ENCODE peak calls at places on chromosomes 1 and 21, in six cellular contexts. One of them, this sample, is unnamed.

GRCh38 chr1:229693124-229693523 is 67.1 kb downstream of the URB2 start:
- DNase-seq in trophoblast cell: no peak
- DNase-seq in neuronal stem cell: no peak
- DNase-seq in H1: no peak
- DNase-seq in IMR-90: no peak
- DNase-seq in mesenchymal stem cell: peak; percentile 24
- DNase-seq in this sample: no peak

GRCh38 chr1:182674346-182675246 is 9.8 kb downstream of the RGS8 start:
- DNase-seq in H1: no peak
- DNase-seq in mesenchymal stem cell: peak; percentile 9
- DNase-seq in IMR-90: no peak
- DNase-seq in trophoblast cell: peak; percentile 9
- DNase-seq in neuronal stem cell: no peak
- DNase-seq in this sample: no peak

GRCh38 chr1:208174736-208175507 is 69.3 kb downstream of the PLXNA2 start:
- DNase-seq in mesenchymal stem cell: peak; percentile 50
- DNase-seq in neuronal stem cell: no peak
- DNase-seq in trophoblast cell: peak; percentile 63
- DNase-seq in H1: no peak
- DNase-seq in IMR-90: peak; percentile 68
- DNase-seq in this sample: no peak

GRCh38 chr1:151416231-151416630 is 16.9 kb downstream of the PSMB4 start:
- DNase-seq in IMR-90: peak; percentile 87
- DNase-seq in neuronal stem cell: no peak
- DNase-seq in H1: no peak
- DNase-seq in mesenchymal stem cell: peak; percentile 70
- DNase-seq in trophoblast cell: peak; percentile 85
- DNase-seq in this sample: no peak

GRCh38 chr21:15018382-15018781 is 46.4 kb downstream of the NRIP1 start:
- DNase-seq in neuronal stem cell: no peak
- DNase-seq in mesenchymal stem cell: no peak
- DNase-seq in H1: no peak
- DNase-seq in IMR-90: no peak
- DNase-seq in trophoblast cell: no peak
- DNase-seq in this sample: no peak

GRCh38 chr1:236686815-236687160 is 489 bp downstream of the ACTN2 start:
- DNase-seq in trophoblast cell: no peak
- DNase-seq in IMR-90: no peak
- DNase-seq in H1: no peak
- DNase-seq in mesenchymal stem cell: no peak
- DNase-seq in neuronal stem cell: no peak
- DNase-seq in this sample: peak; percentile 33

GRCh38 chr1:169109561-169110134 is 3.2 kb downstream of the ATP1B1 start:
- DNase-seq in IMR-90: peak; percentile 92
- DNase-seq in neuronal stem cell: no peak
- DNase-seq in mesenchymal stem cell: peak; percentile 99
- DNase-seq in trophoblast cell: peak; percentile 62
- DNase-seq in H1: no peak
- DNase-seq in this sample: no peak

GRCh38 chr21:33278736-33279135 is 12.6 kb downstream of the IL10RB start:
- DNase-seq in neuronal stem cell: no peak
- DNase-seq in mesenchymal stem cell: no peak
- DNase-seq in H1: no peak
- DNase-seq in trophoblast cell: peak; percentile 60
- DNase-seq in IMR-90: peak; percentile 44
- DNase-seq in this sample: no peak

GRCh38 chr1:213279410-213279809 is 228.4 kb downstream of the RPS6KC1 start:
- DNase-seq in IMR-90: no peak
- DNase-seq in neuronal stem cell: no peak
- DNase-seq in H1: no peak
- DNase-seq in trophoblast cell: no peak
- DNase-seq in mesenchymal stem cell: no peak
- DNase-seq in this sample: no peak

GRCh38 chr1:51663105-51663504 is 46.2 kb downstream of the OSBPL9 start:
- DNase-seq in trophoblast cell: no peak
- DNase-seq in mesenchymal stem cell: no peak
- DNase-seq in neuronal stem cell: no peak
- DNase-seq in H1: no peak
- DNase-seq in IMR-90: peak; percentile 50
- DNase-seq in this sample: no peak

GRCh38 chr21:14773777-14774345 is 227.7 kb upstream of the SAMSN1 start:
- DNase-seq in neuronal stem cell: peak; percentile 23
- DNase-seq in H1: peak; percentile 23
- DNase-seq in trophoblast cell: peak; percentile 71
- DNase-seq in IMR-90: no peak
- DNase-seq in mesenchymal stem cell: peak; percentile 6
- DNase-seq in this sample: peak; percentile 68

GRCh38 chr1:62178372-62178771 is 16.3 kb upstream of the L1TD1 start:
- DNase-seq in neuronal stem cell: no peak
- DNase-seq in H1: no peak
- DNase-seq in mesenchymal stem cell: no peak
- DNase-seq in trophoblast cell: no peak
- DNase-seq in IMR-90: no peak
- DNase-seq in this sample: no peak

GRCh38 chr1:115098979-115099692 is 9.8 kb upstream of the TSPAN2 start:
- DNase-seq in neuronal stem cell: no peak
- DNase-seq in mesenchymal stem cell: no peak
- DNase-seq in H1: no peak
- DNase-seq in IMR-90: peak; percentile 26
- DNase-seq in trophoblast cell: peak; percentile 19
- DNase-seq in this sample: no peak

GRCh38 chr1:169108897-169109560 is 2.5 kb downstream of the ATP1B1 start:
- DNase-seq in H1: no peak
- DNase-seq in trophoblast cell: no peak
- DNase-seq in IMR-90: peak; percentile 35
- DNase-seq in neuronal stem cell: no peak
- DNase-seq in mesenchymal stem cell: peak; percentile 88
- DNase-seq in this sample: no peak

GRCh38 chr1:57489342-57490036 is 65.6 kb upstream of the DAB1 start:
- DNase-seq in IMR-90: peak; percentile 91
- DNase-seq in trophoblast cell: peak; percentile 43
- DNase-seq in H1: no peak
- DNase-seq in neuronal stem cell: no peak
- DNase-seq in mesenchymal stem cell: peak; percentile 86
- DNase-seq in this sample: no peak

GRCh38 chr1:17113973-17114372 is 5.3 kb downstream of the PADI2 start:
- DNase-seq in neuronal stem cell: no peak
- DNase-seq in mesenchymal stem cell: no peak
- DNase-seq in IMR-90: no peak
- DNase-seq in H1: no peak
- DNase-seq in trophoblast cell: no peak
- DNase-seq in this sample: no peak

GRCh38 chr1:98662354-98662665 is 789 bp downstream of the SNX7 start:
- DNase-seq in IMR-90: peak; percentile 54
- DNase-seq in neuronal stem cell: no peak
- DNase-seq in H1: no peak
- DNase-seq in trophoblast cell: peak; percentile 34
- DNase-seq in mesenchymal stem cell: peak; percentile 67
- DNase-seq in this sample: no peak

GRCh38 chr21:18041012-18041411 is 203.6 kb upstream of the CHODL start:
- DNase-seq in H1: no peak
- DNase-seq in IMR-90: no peak
- DNase-seq in mesenchymal stem cell: peak; percentile 71
- DNase-seq in trophoblast cell: peak; percentile 33
- DNase-seq in neuronal stem cell: no peak
- DNase-seq in this sample: peak; percentile 28

GRCh38 chr1:65425697-65426096 is 5.2 kb downstream of the LEPR start:
- DNase-seq in trophoblast cell: peak; percentile 80
- DNase-seq in mesenchymal stem cell: peak; percentile 68
- DNase-seq in neuronal stem cell: no peak
- DNase-seq in IMR-90: peak; percentile 74
- DNase-seq in H1: no peak
- DNase-seq in this sample: peak; percentile 45

GRCh38 chr21:37551406-37552355 is 185.1 kb downstream of the DYRK1A start:
- DNase-seq in H1: no peak
- DNase-seq in trophoblast cell: no peak
- DNase-seq in mesenchymal stem cell: peak; percentile 9
- DNase-seq in neuronal stem cell: no peak
- DNase-seq in IMR-90: no peak
- DNase-seq in this sample: no peak

GRCh38 chr1:235875236-235875635 is 8.5 kb upstream of the LYST start:
- DNase-seq in mesenchymal stem cell: no peak
- DNase-seq in H1: no peak
- DNase-seq in trophoblast cell: no peak
- DNase-seq in neuronal stem cell: no peak
- DNase-seq in IMR-90: no peak
- DNase-seq in this sample: no peak

GRCh38 chr1:151165281-151165737 is 393 bp downstream of the LYSMD1 start:
- DNase-seq in trophoblast cell: peak; percentile 17
- DNase-seq in mesenchymal stem cell: peak; percentile 59
- DNase-seq in IMR-90: peak; percentile 49
- DNase-seq in H1: no peak
- DNase-seq in neuronal stem cell: peak; percentile 66
- DNase-seq in this sample: peak; percentile 84

GRCh38 chr1:192811594-192812239 is 2.9 kb downstream of the RGS2 start:
- DNase-seq in IMR-90: peak; percentile 5
- DNase-seq in H1: no peak
- DNase-seq in neuronal stem cell: no peak
- DNase-seq in mesenchymal stem cell: no peak
- DNase-seq in trophoblast cell: no peak
- DNase-seq in this sample: no peak

GRCh38 chr1:169733924-169734323 is at the start of gene SELE:
- DNase-seq in IMR-90: no peak
- DNase-seq in H1: no peak
- DNase-seq in mesenchymal stem cell: no peak
- DNase-seq in neuronal stem cell: no peak
- DNase-seq in trophoblast cell: no peak
- DNase-seq in this sample: no peak

GRCh38 chr1:19764848-19765247 is 34.9 kb downstream of the TMCO4 start:
- DNase-seq in trophoblast cell: peak; percentile 46
- DNase-seq in IMR-90: no peak
- DNase-seq in mesenchymal stem cell: no peak
- DNase-seq in H1: no peak
- DNase-seq in neuronal stem cell: no peak
- DNase-seq in this sample: no peak

GRCh38 chr1:9551984-9552383 is 12.7 kb downstream of the SLC25A33 start:
- DNase-seq in H1: no peak
- DNase-seq in trophoblast cell: no peak
- DNase-seq in IMR-90: no peak
- DNase-seq in neuronal stem cell: no peak
- DNase-seq in mesenchymal stem cell: no peak
- DNase-seq in this sample: no peak

GRCh38 chr21:44377201-44377921 is 23.9 kb downstream of the TRPM2 start:
- DNase-seq in H1: no peak
- DNase-seq in mesenchymal stem cell: no peak
- DNase-seq in IMR-90: no peak
- DNase-seq in trophoblast cell: no peak
- DNase-seq in neuronal stem cell: no peak
- DNase-seq in this sample: peak; percentile 60

GRCh38 chr1:204429746-204430145 is 18.1 kb upstream of the PPP1R15B start:
- DNase-seq in mesenchymal stem cell: no peak
- DNase-seq in neuronal stem cell: no peak
- DNase-seq in IMR-90: no peak
- DNase-seq in H1: no peak
- DNase-seq in trophoblast cell: no peak
- DNase-seq in this sample: no peak
- H4K91ac ChIP-seq in mesenchymal stem cell: peak overlapping the region; percentile 28
- H4K91ac ChIP-seq in neuronal stem cell: no peak overlapping the region
- H4K91ac ChIP-seq in IMR-90: no peak overlapping the region
- H4K91ac ChIP-seq in H1: no peak overlapping the region
- H4K91ac ChIP-seq in trophoblast cell: no peak overlapping the region
- H4K91ac ChIP-seq in this sample: no peak overlapping the region

DNA sequence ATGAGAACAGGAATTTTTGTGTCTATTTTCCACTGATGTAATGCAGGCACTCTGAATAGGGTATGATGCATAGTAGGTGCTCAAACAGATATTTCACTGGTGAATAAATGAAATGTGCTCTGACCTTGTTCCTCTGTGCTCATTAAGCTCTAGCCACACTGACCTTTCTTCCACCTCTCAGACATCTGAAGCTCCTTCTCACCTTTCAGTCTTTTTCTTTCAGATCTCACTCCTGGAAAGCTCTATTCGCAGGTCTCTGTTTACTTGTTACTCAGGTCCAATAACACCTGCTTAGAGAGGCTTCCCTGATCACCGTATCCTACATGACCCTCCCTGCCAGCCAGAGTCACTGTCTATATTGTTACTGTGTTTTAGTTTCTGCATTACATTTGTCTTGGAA is 59.2 kb upstream of the IVNS1ABP start:
- DNase-seq in neuronal stem cell: no peak
- DNase-seq in trophoblast cell: no peak
- DNase-seq in IMR-90: no peak
- DNase-seq in mesenchymal stem cell: no peak
- DNase-seq in H1: no peak
- DNase-seq in this sample: no peak
- H4K91ac ChIP-seq in neuronal stem cell: no peak overlapping the region
- H4K91ac ChIP-seq in trophoblast cell: no peak overlapping the region
- H4K91ac ChIP-seq in IMR-90: no peak overlapping the region
- H4K91ac ChIP-seq in mesenchymal stem cell: no peak overlapping the region
- H4K91ac ChIP-seq in H1: no peak overlapping the region
- H4K91ac ChIP-seq in this sample: no peak overlapping the region

GRCh38 chr1:13583964-13584791 is 546 bp downstream of the PDPN start:
- DNase-seq in mesenchymal stem cell: peak; percentile 69
- DNase-seq in neuronal stem cell: peak; percentile 53
- DNase-seq in trophoblast cell: no peak
- DNase-seq in IMR-90: no peak
- DNase-seq in H1: no peak
- DNase-seq in this sample: peak; percentile 59

GRCh38 chr1:13584876-13585598 is 1.4 kb downstream of the PDPN start:
- DNase-seq in IMR-90: no peak
- DNase-seq in H1: no peak
- DNase-seq in trophoblast cell: no peak
- DNase-seq in mesenchymal stem cell: no peak
- DNase-seq in neuronal stem cell: no peak
- DNase-seq in this sample: no peak

GRCh38 chr1:13582713-13583443 is 754 bp upstream of the PDPN start:
- DNase-seq in trophoblast cell: no peak
- DNase-seq in H1: no peak
- DNase-seq in IMR-90: no peak
- DNase-seq in mesenchymal stem cell: no peak
- DNase-seq in neuronal stem cell: no peak
- DNase-seq in this sample: peak; percentile 53

GRCh38 chr1:13585599-13585965 is 1.9 kb downstream of the PDPN start:
- DNase-seq in mesenchymal stem cell: no peak
- DNase-seq in H1: peak; percentile 38
- DNase-seq in IMR-90: no peak
- DNase-seq in trophoblast cell: no peak
- DNase-seq in neuronal stem cell: no peak
- DNase-seq in this sample: peak; percentile 66

GRCh38 chr1:13583592-13583963 is at the start of gene PDPN:
- DNase-seq in H1: peak; percentile 39
- DNase-seq in IMR-90: no peak
- DNase-seq in mesenchymal stem cell: peak; percentile 53
- DNase-seq in trophoblast cell: no peak
- DNase-seq in neuronal stem cell: peak; percentile 69
- DNase-seq in this sample: peak; percentile 87
- H4K91ac ChIP-seq in H1: peak within 1 kb of the TSS; percentile 52
- H4K91ac ChIP-seq in IMR-90: no peak within 1 kb of the TSS
- H4K91ac ChIP-seq in mesenchymal stem cell: peak within 1 kb of the TSS; percentile 18
- H4K91ac ChIP-seq in trophoblast cell: peak within 1 kb of the TSS; percentile 56
- H4K91ac ChIP-seq in neuronal stem cell: no peak within 1 kb of the TSS
- H4K91ac ChIP-seq in this sample: no peak within 1 kb of the TSS

DNA sequence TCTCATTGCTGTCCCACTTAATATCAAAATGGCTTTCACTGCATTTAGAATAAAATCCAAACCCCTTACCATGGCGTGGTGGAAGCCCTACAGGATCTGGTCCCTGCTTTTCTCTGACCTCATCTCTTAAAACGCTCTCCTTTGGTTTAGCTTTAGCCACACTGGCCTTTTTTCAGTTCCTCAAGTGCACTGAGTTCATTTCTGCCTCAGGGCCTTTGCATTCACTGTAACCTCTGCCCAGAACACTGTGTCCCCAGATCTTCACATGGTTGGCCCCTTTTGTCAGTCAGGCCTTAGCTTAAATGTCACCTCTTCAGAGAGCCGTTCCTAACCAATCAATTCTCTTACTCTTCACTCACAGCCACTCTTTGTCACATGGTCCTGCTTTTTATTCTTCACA is 21.5 kb downstream of the BCL9 start:
- DNase-seq in mesenchymal stem cell: no peak
- DNase-seq in neuronal stem cell: no peak
- DNase-seq in trophoblast cell: no peak
- DNase-seq in H1: no peak
- DNase-seq in IMR-90: no peak
- DNase-seq in this sample: no peak
- H4K91ac ChIP-seq in mesenchymal stem cell: no peak overlapping the region
- H4K91ac ChIP-seq in neuronal stem cell: no peak overlapping the region
- H4K91ac ChIP-seq in trophoblast cell: no peak overlapping the region
- H4K91ac ChIP-seq in H1: no peak overlapping the region
- H4K91ac ChIP-seq in IMR-90: no peak overlapping the region
- H4K91ac ChIP-seq in this sample: no peak overlapping the region

This sample was measured in H9.